ENCODE peak calls at places on chromosomes 5 and 9, in five cellular contexts. W, K, E, C and B are unnamed samples.

GRCh38 chr5:55440188-55440646 is 94.5 kb downstream of the PLPP1 start:
- DNase-seq in W (peak), K (no peak), E (no peak), C (no peak), B (peak)

GRCh38 chr5:88536146-88536545 is 267.5 kb upstream of the TMEM161B start:
- DNase-seq in W (peak), K (peak), E (no peak), C (no peak), B (no peak)

GRCh38 chr9:114096041-114096511 is 3.0 kb downstream of the KIF12 start:
- DNase-seq in W (no peak), K (no peak), E (peak), C (no peak), B (no peak)

GRCh38 chr5:133354323-133355161 is 257.8 kb downstream of the FSTL4 start:
- DNase-seq in W (no peak), K (no peak), E (no peak), C (no peak), B (no peak)

GRCh38 chr9:107638922-107639321 is 149.4 kb upstream of the KLF4 start:
- DNase-seq in W (peak), K (peak), E (no peak), C (no peak), B (peak)

GRCh38 chr5:132003170-132003744 is 8.2 kb downstream of the ACSL6 start:
- DNase-seq in W (no peak), K (no peak), E (peak), C (peak), B (no peak)

GRCh38 chr9:104280216-104280585 is 186.1 kb downstream of the SMC2 start:
- DNase-seq in W (peak), K (no peak), E (no peak), C (no peak), B (peak)

GRCh38 chr5:75610201-75610600 is 1.1 kb upstream of the ANKDD1B start:
- DNase-seq in W (no peak), K (no peak), E (no peak), C (no peak), B (no peak)

GRCh38 chr9:105643795-105644194 is 18.5 kb upstream of the TAL2 start:
- DNase-seq in W (no peak), K (no peak), E (no peak), C (no peak), B (no peak)

GRCh38 chr9:120564589-120564988 is 15.4 kb downstream of the CDK5RAP2 start:
- DNase-seq in W (no peak), K (no peak), E (no peak), C (no peak), B (no peak)

GRCh38 chr9:134031071-134031470 is 5.8 kb downstream of the BRD3OS start:
- DNase-seq in W (no peak), K (no peak), E (no peak), C (no peak), B (no peak)

GRCh38 chr5:10695055-10695649 is 65.9 kb downstream of the DAP start:
- DNase-seq in W (peak), K (peak), E (peak), C (peak), B (peak)

GRCh38 chr5:121937762-121938161 is 24.0 kb upstream of the SRFBP1 start:
- DNase-seq in W (peak), K (no peak), E (no peak), C (no peak), B (no peak)

GRCh38 chr9:2291980-2292704 is 277.0 kb downstream of the SMARCA2 start:
- DNase-seq in W (peak), K (peak), E (no peak), C (no peak), B (no peak)

GRCh38 chr5:25995209-25995608 is 1043.2 kb downstream of the CDH9 start:
- DNase-seq in W (no peak), K (no peak), E (no peak), C (no peak), B (no peak)

GRCh38 chr5:112161392-112161748 is 257.7 kb downstream of the EPB41L4A start:
- DNase-seq in W (no peak), K (no peak), E (no peak), C (no peak), B (no peak)
- TF ChIP-seq CTCF in W (no peak), K (no peak), E (no peak), C (no peak), B (no peak)

GRCh38 chr9:112075009-112075378 is 100.1 kb downstream of the SUSD1 start:
- DNase-seq in W (no peak), K (no peak), E (no peak), C (no peak), B (no peak)
- TF ChIP-seq CTCF in W (no peak), K (no peak), E (no peak), C (no peak), B (peak)

GRCh38 chr9:83538172-83538889 is at the start of gene FRMD3:
- DNase-seq in W (peak), K (peak), E (peak), C (peak), B (peak)
- TF ChIP-seq CTCF in W (peak), K (peak), E (peak), C (peak), B (peak)

GRCh38 chr9:87498046-87498815 is 564 bp downstream of the DAPK1 start:
- DNase-seq in W (peak), K (peak), E (peak), C (peak), B (no peak)
- TF ChIP-seq CTCF in W (no peak), K (peak), E (no peak), C (peak), B (no peak)

GRCh38 chr9:78958887-78959286 is 612.9 kb upstream of the TLE4 start:
- DNase-seq in W (no peak), K (no peak), E (no peak), C (no peak), B (no peak)
- TF ChIP-seq CTCF in W (no peak), K (peak), E (no peak), C (no peak), B (peak)

GRCh38 chr5:148911386-148911785 is 85.0 kb downstream of the ADRB2 start:
- DNase-seq in W (no peak), K (peak), E (no peak), C (no peak), B (no peak)

GRCh38 chr5:148913493-148913892 is 87.1 kb downstream of the ADRB2 start:
- DNase-seq in W (no peak), K (no peak), E (no peak), C (no peak), B (no peak)

GRCh38 chr5:148912146-148912545 is 85.7 kb downstream of the ADRB2 start:
- DNase-seq in W (no peak), K (peak), E (no peak), C (no peak), B (no peak)

GRCh38 chr5:148913985-148914421 is 87.6 kb downstream of the ADRB2 start:
- DNase-seq in W (peak), K (peak), E (no peak), C (peak), B (peak)

DNA sequence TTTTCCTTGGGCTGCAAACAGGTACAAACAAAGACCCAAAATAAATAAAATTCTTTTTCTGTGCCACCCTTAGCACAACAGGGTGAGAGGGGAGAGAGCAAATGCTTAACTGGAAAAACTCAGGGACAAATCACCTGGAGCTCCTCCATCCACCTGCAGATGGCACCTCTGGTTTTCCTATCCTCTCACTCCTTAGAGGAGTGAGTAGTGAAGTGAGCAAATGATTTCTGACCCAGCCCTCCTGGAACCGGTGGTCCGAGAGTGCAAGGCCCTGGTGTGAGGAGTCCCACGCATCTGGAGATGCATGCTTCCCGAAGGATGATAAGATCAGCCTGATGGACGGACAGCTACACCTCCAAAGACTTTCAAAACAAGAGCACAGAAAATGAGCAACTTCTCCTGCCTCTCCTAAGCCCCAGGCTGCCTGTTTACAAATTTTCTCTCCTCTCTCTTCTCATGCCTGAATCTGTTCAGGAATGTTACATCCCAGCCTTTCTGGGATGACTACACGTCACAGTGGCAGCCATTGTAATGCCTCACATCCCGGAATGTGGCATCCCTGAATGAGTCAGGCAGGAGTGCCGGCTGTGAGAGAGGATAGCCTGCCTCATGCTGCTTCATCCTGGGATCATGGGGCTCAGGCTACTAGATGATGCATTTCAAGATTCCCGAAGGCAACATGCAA is 86.4 kb downstream of the ADRB2 start:
- DNase-seq in W (peak), K (peak), E (no peak), C (peak), B (peak)
- TF ChIP-seq CTCF in W (peak), K (peak), E (no peak), C (peak), B (peak)

DNA sequence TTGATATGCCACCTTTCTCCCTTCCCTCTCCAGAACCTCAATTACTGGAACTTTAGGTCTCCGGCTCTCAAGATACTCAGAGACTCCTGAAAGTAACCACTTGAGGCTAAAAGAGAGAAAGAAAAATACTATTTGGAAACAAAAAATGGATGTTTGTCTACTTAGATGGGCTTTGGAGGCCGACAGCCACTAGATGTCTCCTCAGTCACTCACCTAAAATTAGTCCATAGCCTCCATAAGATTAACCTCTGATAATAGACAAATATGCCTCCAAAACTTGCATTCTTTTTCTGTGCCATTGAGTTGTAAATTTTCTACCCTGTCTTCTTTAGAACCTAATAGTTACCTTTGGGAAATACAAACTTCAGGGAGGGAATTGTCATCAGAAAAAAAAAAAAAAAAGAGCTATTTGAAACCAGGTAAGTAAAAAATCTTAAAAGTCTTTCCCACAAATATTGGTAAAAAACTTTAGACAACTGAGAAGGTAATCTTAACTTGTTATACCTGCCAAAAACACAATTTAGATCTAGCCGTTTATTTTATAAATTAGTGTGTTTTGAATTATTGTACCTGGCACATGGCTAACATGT is 11.2 kb upstream of the PCDH1 start:
- DNase-seq in W (no peak), K (no peak), E (no peak), C (no peak), B (no peak)
- TF ChIP-seq CTCF in W (peak), K (peak), E (no peak), C (peak), B (peak)

GRCh38 chr5:58674070-58674469 is 91.2 kb downstream of the RAB3C start:
- DNase-seq in W (no peak), K (peak), E (no peak), C (no peak), B (no peak)
- TF ChIP-seq CTCF in W (no peak), K (no peak), E (no peak), C (no peak), B (no peak)

GRCh38 chr9:118569151-118569550 is 800.1 kb downstream of the BRINP1 start:
- DNase-seq in W (no peak), K (no peak), E (no peak), C (no peak), B (no peak)
- TF ChIP-seq CTCF in W (no peak), K (no peak), E (no peak), C (no peak), B (no peak)

GRCh38 chr5:159099049-159099760 is 511 bp downstream of the EBF1 start:
- DNase-seq in W (peak), K (peak), E (peak), C (no peak), B (peak)

GRCh38 chr5:159098285-159099048 is 1.2 kb downstream of the EBF1 start:
- DNase-seq in W (no peak), K (no peak), E (no peak), C (no peak), B (no peak)

GRCh38 chr5:159100928-159101646 is 1.4 kb upstream of the EBF1 start:
- DNase-seq in W (no peak), K (no peak), E (no peak), C (no peak), B (no peak)

GRCh38 chr5:159101689-159102088 is 2.0 kb upstream of the EBF1 start:
- DNase-seq in W (no peak), K (no peak), E (no peak), C (no peak), B (no peak)

DNA sequence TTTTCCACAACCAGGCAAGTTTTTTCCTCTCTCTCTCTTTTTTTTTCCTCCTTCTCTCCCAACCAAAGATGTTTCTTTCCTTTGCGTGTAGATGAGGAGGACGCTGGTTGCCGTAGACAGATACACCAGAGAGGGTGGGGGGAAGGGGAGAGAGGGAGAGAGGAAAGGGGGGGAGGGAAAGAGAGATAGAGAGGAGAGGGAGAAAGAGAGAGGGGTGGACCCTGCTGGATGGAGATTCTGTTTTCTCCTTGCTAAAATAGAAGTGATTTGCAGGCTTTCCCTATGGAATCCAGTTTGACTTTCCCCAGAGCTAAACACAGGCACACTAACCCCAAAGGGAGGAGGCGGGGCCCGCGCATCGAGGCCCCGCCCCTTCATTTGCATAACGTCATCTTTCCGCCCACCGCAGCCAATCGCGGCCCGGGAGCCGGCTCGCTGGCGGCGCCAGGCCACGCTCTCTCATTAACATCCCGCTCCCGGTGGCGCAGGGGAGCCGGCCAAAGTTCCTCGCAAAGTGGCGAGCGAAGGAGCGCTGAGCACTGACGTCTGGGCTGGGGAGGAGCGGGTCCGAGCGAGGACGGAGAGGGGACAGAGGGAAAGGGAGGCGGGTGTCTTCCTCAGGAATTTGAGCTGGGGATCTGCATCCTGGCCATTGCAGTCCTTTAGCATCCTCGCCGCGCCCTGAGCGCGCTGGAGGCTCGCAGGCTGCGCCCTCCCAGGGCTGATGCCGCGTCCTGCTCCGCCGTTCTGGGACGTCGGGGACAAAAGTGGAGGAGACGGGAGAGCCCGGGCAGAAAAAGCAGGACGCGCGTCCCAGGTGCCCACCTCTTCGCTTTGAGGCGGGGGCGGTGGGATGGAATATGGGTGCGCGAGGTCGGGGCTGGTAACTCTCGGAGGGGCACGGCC is 559 bp upstream of the EBF1 start:
- DNase-seq in W (peak), K (peak), E (peak), C (no peak), B (peak)
- TF ChIP-seq CTCF in W (no peak), K (no peak), E (no peak), C (no peak), B (no peak)